ENCODE peak calls at places on chromosomes 12 and 14, in eight cellular contexts. U is psoas muscle, C is left ventricle myocardium inferior, A is AG09309, J is astrocyte of the spinal cord, D is AG10803, I is ovary, E is esophagus squamous epithelium. W is an unnamed sample.

GRCh38 chr12:65886996-65887395 is 62.7 kb downstream of the HMGA2 start:
- DNase-seq in U (no peak), C (no peak), A (no peak), J (no peak), D (peak; percentile 25), I (no peak), E (no peak), W (peak; percentile 79)

GRCh38 chr12:28550757-28551381 is 360.6 kb downstream of the CCDC91 start:
- DNase-seq in U (no peak), C (no peak), A (peak; percentile 45), J (peak; percentile 83), D (peak; percentile 64), I (no peak), E (no peak), W (peak; percentile 83)

GRCh38 chr12:117807946-117808345 is 160.8 kb downstream of the KSR2 start:
- DNase-seq in U (no peak), C (no peak), A (no peak), J (no peak), D (no peak), I (no peak), E (no peak), W (no peak)

GRCh38 chr14:20386276-20386855 is 26.9 kb downstream of the TEP1 start:
- DNase-seq in U (no peak), C (no peak), A (no peak), J (no peak), D (no peak), I (no peak), E (no peak), W (no peak)

GRCh38 chr12:20549115-20549719 is 145.9 kb upstream of the SLCO1C1 start:
- DNase-seq in U (no peak), C (no peak), A (no peak), J (peak; percentile 49), D (peak; percentile 33), I (no peak), E (no peak), W (peak; percentile 68)

GRCh38 chr12:32671930-32672785 is 6.9 kb upstream of the DNM1L start:
- DNase-seq in U (no peak), C (no peak), A (peak; percentile 80), J (peak; percentile 78), D (peak; percentile 92), I (peak; percentile 34), E (no peak), W (peak; percentile 92)

GRCh38 chr12:5503774-5504173 is 71.9 kb downstream of the NTF3 start:
- DNase-seq in U (no peak), C (no peak), A (no peak), J (no peak), D (no peak), I (no peak), E (no peak), W (no peak)

GRCh38 chr12:14213542-14213941 is 151.9 kb upstream of the ATF7IP start:
- DNase-seq in U (no peak), C (no peak), A (no peak), J (no peak), D (no peak), I (no peak), E (no peak), W (no peak)

GRCh38 chr14:31059152-31059924 is 33.2 kb upstream of the STRN3 start:
- DNase-seq in U (peak; percentile 67), C (peak; percentile 49), A (peak; percentile 73), J (peak; percentile 73), D (peak; percentile 79), I (peak; percentile 57), E (no peak), W (peak; percentile 93)

GRCh38 chr14:90626550-90626949 is 189.7 kb downstream of the TTC7B start:
- DNase-seq in U (peak; percentile 80), C (no peak), A (no peak), J (no peak), D (no peak), I (no peak), E (no peak), W (no peak)

GRCh38 chr12:27975222-27976136 is 2.9 kb upstream of the PTHLH start:
- DNase-seq in U (no peak), C (no peak), A (no peak), J (peak; percentile 72), D (peak; percentile 57), I (no peak), E (no peak), W (peak; percentile 72)

GRCh38 chr14:104334812-104335161 is 196.4 kb downstream of the KIF26A start:
- DNase-seq in U (peak; percentile 34), C (no peak), A (no peak), J (no peak), D (no peak), I (no peak), E (no peak), W (no peak)

GRCh38 chr12:120979862-120980696 is 1.7 kb downstream of the HNF1A start:
- DNase-seq in U (no peak), C (no peak), A (no peak), J (no peak), D (no peak), I (no peak), E (no peak), W (no peak)

GRCh38 chr12:19799886-19800602 is 360.8 kb downstream of the AEBP2 start:
- DNase-seq in U (no peak), C (no peak), A (no peak), J (peak; percentile 89), D (no peak), I (no peak), E (no peak), W (peak; percentile 77)

GRCh38 chr12:47207829-47208248 is 128.1 kb upstream of the AMIGO2 start:
- DNase-seq in U (no peak), C (no peak), A (no peak), J (no peak), D (no peak), I (no peak), E (no peak), W (no peak)

GRCh38 chr12:24364921-24365320 is 415.5 kb upstream of the SOX5 start:
- DNase-seq in U (no peak), C (no peak), A (no peak), J (no peak), D (no peak), I (no peak), E (no peak), W (no peak)

GRCh38 chr12:123892180-123892559 is 80.5 kb downstream of the CCDC92 start:
- DNase-seq in U (peak; percentile 15), C (no peak), A (no peak), J (no peak), D (no peak), I (no peak), E (no peak), W (no peak)

GRCh38 chr12:96206957-96207356 is 12.8 kb downstream of the ELK3 start:
- DNase-seq in U (no peak), C (no peak), A (no peak), J (no peak), D (no peak), I (no peak), E (no peak), W (no peak)

DNA sequence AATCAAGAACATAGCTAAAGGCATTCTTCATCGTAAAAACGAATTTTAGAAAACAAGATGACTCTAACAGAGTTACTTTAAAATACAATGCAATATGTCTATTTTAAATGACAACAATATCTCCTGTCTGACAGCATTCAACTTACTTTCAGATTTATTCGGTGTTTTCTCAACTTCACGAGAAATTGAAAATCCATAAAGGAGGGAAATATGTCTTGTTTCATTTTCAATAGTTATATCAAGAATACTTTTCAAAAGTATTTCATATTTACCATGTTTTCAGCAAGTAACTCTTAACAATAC is 254.8 kb downstream of the DAD1 start:
- DNase-seq in U (no peak), C (no peak), A (no peak), J (no peak), D (no peak), I (no peak), E (no peak), W (no peak)
- TF ChIP-seq CTCF in U (no peak), C (no peak), A (no peak), J (no peak), D (no peak), I (no peak), E (no peak), W (no peak)

GRCh38 chr12:63889236-63889635 is 44.7 kb downstream of the SRGAP1 start:
- DNase-seq in U (no peak), C (no peak), A (no peak), J (peak; percentile 68), D (peak; percentile 60), I (no peak), E (no peak), W (peak; percentile 59)
- H3K4me3 ChIP-seq in U (no peak overlapping the region), C (no peak overlapping the region), A (no peak overlapping the region), J (no peak overlapping the region), D (no peak overlapping the region), I (no peak overlapping the region), E (no peak overlapping the region), W (no peak overlapping the region)

DNA sequence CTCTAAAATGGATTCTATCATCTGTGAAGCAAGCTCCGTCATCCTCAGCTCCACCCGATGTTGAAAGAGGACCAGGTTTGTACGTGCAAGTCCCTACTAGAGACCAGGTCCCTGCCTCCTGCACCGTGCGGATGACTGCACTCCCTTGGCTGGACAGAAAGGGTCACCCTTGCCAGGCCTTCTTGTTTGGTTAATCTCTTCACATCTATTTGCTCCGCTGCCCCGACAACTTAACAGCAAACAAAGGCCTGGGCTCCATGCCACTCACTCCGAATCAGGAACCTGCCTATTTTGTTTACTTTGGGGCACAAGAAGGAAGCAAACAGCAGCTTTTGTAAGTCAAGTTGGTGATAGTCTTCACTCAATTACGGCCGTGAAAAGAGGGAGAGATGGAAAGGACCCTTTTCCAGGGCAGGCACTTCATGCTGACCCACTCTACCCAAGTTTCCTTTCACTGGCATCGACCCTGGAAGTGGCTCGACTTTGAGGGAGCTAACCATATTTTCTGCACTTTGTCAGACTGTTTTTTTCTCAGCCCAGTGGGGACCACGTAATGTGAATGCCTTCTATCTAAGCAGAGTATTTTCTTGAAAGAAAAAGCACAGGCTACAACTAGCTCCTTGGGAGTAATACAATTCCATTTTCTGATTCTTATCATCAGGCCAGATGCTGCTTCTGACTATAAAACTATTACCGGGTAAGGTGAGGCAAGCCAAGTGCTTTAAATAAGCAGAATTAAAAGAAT is 202.6 kb downstream of the FOXN3 start:
- DNase-seq in U (peak; percentile 71), C (peak; percentile 73), A (no peak), J (peak; percentile 46), D (peak; percentile 31), I (no peak), E (no peak), W (no peak)
- TF ChIP-seq CTCF in U (peak; percentile 19), C (peak; percentile 36), A (no peak), J (peak; percentile 2), D (no peak), I (no peak), E (no peak), W (no peak)

DNA sequence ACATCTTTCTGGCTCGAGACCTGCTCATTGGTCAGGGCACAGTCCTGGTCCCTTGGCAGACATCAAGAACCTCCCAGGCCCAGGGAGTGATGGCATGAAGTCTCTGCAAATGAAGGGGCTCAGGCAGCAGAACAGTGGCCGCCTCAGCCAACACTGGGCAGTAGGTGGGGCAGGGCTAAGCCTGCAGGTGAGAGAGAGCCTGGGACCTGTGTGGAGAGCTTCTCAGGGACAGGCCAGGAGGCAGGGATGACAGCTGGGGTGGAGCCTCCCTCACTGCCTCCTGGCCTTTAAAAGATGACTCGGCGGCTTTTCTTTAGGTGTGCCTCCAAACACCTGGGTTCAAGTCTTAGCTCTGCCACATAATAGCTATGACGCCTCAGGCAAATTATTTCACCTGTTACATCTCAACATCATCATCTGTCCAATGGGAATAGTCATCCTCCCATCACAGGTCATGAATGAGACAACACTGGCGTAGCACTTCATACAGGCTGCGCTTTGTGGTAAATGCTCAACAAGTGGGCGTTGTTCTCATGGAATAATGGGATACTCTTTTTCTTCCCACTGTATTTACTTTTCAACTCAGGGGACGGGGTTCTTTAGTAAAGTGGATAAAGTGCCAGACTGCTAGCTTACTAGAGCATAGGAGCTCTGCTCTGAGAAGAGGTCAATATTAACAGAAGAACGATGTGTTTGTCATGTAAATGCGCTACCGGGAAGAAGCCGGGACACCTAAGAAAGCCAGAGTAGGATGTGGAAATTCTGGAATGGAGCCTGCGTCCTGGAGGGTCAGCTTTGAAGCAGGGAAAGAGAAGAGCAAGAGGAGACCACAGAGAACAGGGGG is 277.4 kb downstream of the FOXN3 start:
- DNase-seq in U (no peak), C (no peak), A (no peak), J (no peak), D (no peak), I (no peak), E (no peak), W (no peak)
- H3K4me3 ChIP-seq in U (no peak overlapping the region), C (no peak overlapping the region), A (no peak overlapping the region), J (no peak overlapping the region), D (no peak overlapping the region), I (no peak overlapping the region), E (no peak overlapping the region), W (no peak overlapping the region)

W was measured in fibroblast of the aortic adventitia.